ENCODE peak calls at places on chromosomes 4 and X, in six cellular contexts. G, B, Y, S, M and Q are unnamed samples.

GRCh38 chr4:75849459-75849858 is 52.8 kb downstream of the PPEF2 start:
- DNase-seq in B (no peak), S (peak), Y (no peak), G (no peak), M (no peak), Q (no peak)

GRCh38 chr4:140790765-140791164 is 34.6 kb upstream of the TBC1D9 start:
- DNase-seq in B (peak), S (peak), M (no peak), G (no peak), Y (no peak), Q (no peak)

GRCh38 chr4:110135523-110135922 is 62.9 kb downstream of the ELOVL6 start:
- DNase-seq in M (peak), S (peak), Y (no peak), B (no peak), G (no peak), Q (no peak)

GRCh38 chrX:72129661-72130060 is 2.1 kb downstream of the RTL5 start:
- DNase-seq in M (no peak), Y (no peak), G (no peak), S (no peak), B (no peak), Q (no peak)

GRCh38 chr4:168630445-168631187 is 133.8 kb downstream of the PALLD start:
- DNase-seq in S (peak), Y (no peak), M (peak), B (no peak), G (no peak), Q (no peak)

GRCh38 chr4:182918791-182919302 is 1.7 kb upstream of the DCTD start:
- DNase-seq in G (no peak), S (no peak), Y (no peak), M (no peak), B (no peak), Q (no peak)

GRCh38 chr4:101649790-101650450 is 140.6 kb upstream of the BANK1 start:
- DNase-seq in Y (no peak), G (peak), S (peak), B (no peak), M (no peak), Q (no peak)

GRCh38 chr4:169604131-169604900 is 8.1 kb downstream of the NEK1 start:
- DNase-seq in S (peak), B (no peak), M (peak), G (no peak), Y (no peak), Q (no peak)

GRCh38 chrX:153828308-153828707 is 2.0 kb downstream of the PDZD4 start:
- DNase-seq in S (no peak), G (no peak), B (no peak), Y (no peak), M (no peak), Q (no peak)

GRCh38 chrX:79270401-79270800 is 96.7 kb downstream of the ITM2A start:
- DNase-seq in M (no peak), B (no peak), S (no peak), G (peak), Y (peak), Q (no peak)

GRCh38 chr4:159107203-159107921 is 4.5 kb downstream of the RAPGEF2 start:
- DNase-seq in B (no peak), S (peak), G (no peak), M (no peak), Y (no peak), Q (no peak)

GRCh38 chr4:184815046-184815877 is 10.5 kb downstream of the ACSL1 start:
- DNase-seq in S (peak), G (peak), Y (peak), B (peak), M (peak), Q (no peak)

GRCh38 chrX:153396320-153397195 is 4.6 kb downstream of the PNMA6E start:
- DNase-seq in B (no peak), G (no peak), S (no peak), M (no peak), Y (no peak), Q (no peak)

GRCh38 chr4:90727938-90728337 is 600.7 kb downstream of the CCSER1 start:
- DNase-seq in M (no peak), Y (no peak), G (peak), B (no peak), S (peak), Q (no peak)

GRCh38 chr4:173538148-173538902 is 8.3 kb upstream of the HAND2 start:
- DNase-seq in M (no peak), S (no peak), Y (peak), G (peak), B (peak), Q (no peak)

GRCh38 chr4:54085284-54085683 is 14.7 kb upstream of the GSX2 start:
- DNase-seq in G (no peak), S (peak), Y (no peak), M (peak), B (no peak), Q (no peak)

GRCh38 chrX:129678176-129678880 is 23.6 kb upstream of the APLN start:
- DNase-seq in M (no peak), S (peak), Y (peak), G (no peak), B (peak), Q (no peak)

GRCh38 chr4:24837781-24838180 is 42.4 kb downstream of the SOD3 start:
- DNase-seq in M (no peak), B (no peak), Y (no peak), S (no peak), G (no peak), Q (no peak)

GRCh38 chr4:24843121-24843520 is 47.7 kb downstream of the SOD3 start:
- DNase-seq in M (no peak), Y (no peak), G (no peak), B (no peak), S (no peak), Q (no peak)

GRCh38 chr4:24840362-24840761 is 45.0 kb downstream of the SOD3 start:
- DNase-seq in S (no peak), M (no peak), B (no peak), G (no peak), Y (no peak), Q (no peak)

GRCh38 chr4:24842356-24842755 is 47.0 kb downstream of the SOD3 start:
- DNase-seq in S (no peak), G (no peak), M (no peak), B (no peak), Y (peak), Q (no peak)

DNA sequence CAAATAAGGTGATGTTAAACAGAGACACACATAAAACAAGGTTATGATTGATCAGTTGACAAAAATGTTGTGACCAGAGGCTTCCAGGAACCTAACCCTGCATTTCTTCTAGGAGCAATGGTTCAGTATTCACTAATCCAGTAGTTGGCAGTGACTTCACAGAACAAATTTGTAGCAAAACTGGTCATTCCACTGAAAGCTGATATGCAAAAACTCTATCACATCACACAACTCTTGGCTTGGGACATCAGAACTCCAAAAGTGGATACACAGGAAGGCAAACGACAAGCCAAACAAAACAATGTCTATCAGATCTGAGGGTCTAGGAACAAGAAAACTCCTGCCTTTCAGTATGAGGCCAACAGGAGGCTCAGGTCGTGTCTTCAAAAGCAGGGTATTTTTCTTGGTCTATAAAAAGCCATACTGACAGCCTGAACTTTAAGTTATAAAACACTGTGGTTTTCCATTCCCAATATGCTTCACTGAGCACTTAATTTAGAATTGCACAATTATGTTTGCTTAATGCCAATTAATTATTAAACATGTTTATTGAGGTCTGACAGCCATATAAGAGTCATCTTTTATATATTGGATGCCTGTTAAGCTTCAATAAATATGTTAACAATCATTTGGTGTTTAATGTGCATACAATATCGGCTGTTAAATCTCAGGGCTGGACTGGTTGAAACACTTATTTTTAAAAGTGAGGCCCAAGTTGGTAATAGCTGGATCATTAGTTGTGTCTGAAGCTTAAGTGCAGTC is 45.6 kb downstream of the SOD3 start:
- DNase-seq in G (no peak), M (no peak), S (peak), B (no peak), Y (no peak), Q (no peak)
- TF ChIP-seq CTCF in G (no peak), M (no peak), S (no peak), B (no peak), Y (no peak), Q (no peak)

GRCh38 chrX:3520458-3520857 is 174.0 kb upstream of the MXRA5 start:
- DNase-seq in G (no peak), S (peak), B (no peak), Y (no peak), M (no peak), Q (no peak)
- TF ChIP-seq CTCF in G (no peak), S (no peak), B (no peak), Y (no peak), M (no peak), Q (no peak)

GRCh38 chr4:2008671-2008920 is 178 bp downstream of the NELFA start:
- DNase-seq in M (no peak), Y (no peak), G (no peak), B (no peak), S (no peak), Q (no peak)
- TF ChIP-seq CTCF in M (peak), Y (no peak), G (no peak), B (no peak), S (no peak), Q (no peak)

GRCh38 chrX:35098419-35098818 is 155.8 kb downstream of the FAM47B start:
- DNase-seq in S (no peak), B (no peak), Y (no peak), M (no peak), G (no peak), Q (no peak)
- TF ChIP-seq CTCF in S (no peak), B (no peak), Y (no peak), M (no peak), G (no peak), Q (no peak)

GRCh38 chr4:88709989-88710388 is 12.4 kb upstream of the NAP1L5 start:
- DNase-seq in Y (no peak), G (no peak), S (no peak), M (no peak), B (no peak), Q (no peak)

GRCh38 chr4:88705805-88706518 is 8.3 kb upstream of the NAP1L5 start:
- DNase-seq in B (no peak), M (no peak), G (no peak), Y (no peak), S (peak), Q (no peak)

GRCh38 chr4:88705223-88705622 is 7.6 kb upstream of the NAP1L5 start:
- DNase-seq in G (no peak), Y (no peak), M (no peak), B (no peak), S (no peak), Q (no peak)

GRCh38 chr4:88702780-88703179 is 5.2 kb upstream of the NAP1L5 start:
- DNase-seq in B (no peak), Y (no peak), M (no peak), G (no peak), S (no peak), Q (no peak)

GRCh38 chr4:88706574-88706973 is 8.9 kb upstream of the NAP1L5 start:
- DNase-seq in Y (no peak), B (no peak), S (peak), G (peak), M (peak), Q (peak)
- TF ChIP-seq CTCF in Y (no peak), B (peak), S (peak), G (peak), M (peak), Q (peak)

GRCh38 chrX:40158036-40158706 is 60.4 kb upstream of the BCOR start:
- DNase-seq in S (no peak), Y (peak), M (no peak), B (peak), G (peak), Q (no peak)
- TF ChIP-seq CTCF in S (no peak), Y (peak), M (no peak), B (peak), G (peak), Q (no peak)

DNA sequence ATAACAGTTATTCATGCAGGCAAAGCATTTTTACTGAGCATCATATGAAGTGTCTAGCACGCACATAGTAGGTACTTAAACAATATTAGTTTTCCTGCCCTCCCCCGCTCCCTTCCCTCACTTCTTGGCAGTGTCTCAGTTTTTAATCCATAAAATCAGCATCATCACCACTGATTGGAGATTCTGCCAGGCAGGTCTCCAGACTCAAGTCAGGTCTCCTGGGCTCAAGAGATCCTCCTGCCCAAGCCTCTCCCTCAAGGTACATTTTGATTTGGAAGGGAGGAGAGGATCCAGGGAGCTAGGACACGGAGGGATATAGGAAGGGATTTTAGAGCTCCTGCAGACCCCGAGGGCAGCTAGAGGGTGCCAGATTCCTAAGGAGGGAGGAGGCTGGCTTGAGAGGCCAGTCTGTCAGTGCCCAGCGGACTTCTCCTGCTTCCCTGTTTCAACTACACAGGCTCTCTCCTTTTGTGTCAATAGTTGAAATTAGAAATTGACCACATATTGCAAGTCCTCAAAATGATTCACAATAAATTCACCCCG is 4.4 kb upstream of the FAT1 start:
- DNase-seq in S (no peak), Y (peak), B (no peak), M (no peak), G (peak), Q (no peak)
- TF ChIP-seq CTCF in S (peak), Y (no peak), B (no peak), M (peak), G (no peak), Q (no peak)

GRCh38 chrX:10326578-10326977 is 169.8 kb downstream of the CLCN4 start:
- DNase-seq in Y (no peak), B (no peak), M (peak), G (no peak), S (no peak), Q (peak)
- TF ChIP-seq CTCF in Y (no peak), B (no peak), M (peak), G (peak), S (peak), Q (peak)